ENCODE peak calls at places on chromosomes 6 and 20, in six cellular contexts. U is IMR-90, H is neuronal stem cell, P is mesenchymal stem cell, M is H1, T is H9. I is an unnamed sample.

GRCh38 chr6:96940322-96940721 is 15.8 kb downstream of the KLHL32 start:
- DNase-seq in H (no peak), U (no peak), M (no peak), P (no peak), T (no peak), I (no peak)

GRCh38 chr6:90197854-90198496 is 98.7 kb downstream of the BACH2 start:
- DNase-seq in U (peak; percentile 85), T (no peak), P (peak; percentile 67), H (no peak), M (no peak), I (peak; percentile 70)

GRCh38 chr6:17101422-17102257 is at the start of gene STMND1:
- DNase-seq in P (peak; percentile 36), H (peak; percentile 21), U (peak; percentile 27), M (peak; percentile 64), T (peak; percentile 66), I (peak; percentile 24)

GRCh38 chr6:101741474-101742171 is 348.1 kb downstream of the GRIK2 start:
- DNase-seq in P (no peak), M (no peak), T (no peak), U (no peak), H (no peak), I (no peak)

GRCh38 chr6:53906842-53907241 is 112.0 kb downstream of the LRRC1 start:
- DNase-seq in U (peak; percentile 39), H (no peak), P (peak; percentile 38), M (no peak), T (no peak), I (no peak)

GRCh38 chr20:15703171-15703911 is 869.9 kb downstream of the KIF16B start:
- DNase-seq in U (peak; percentile 87), P (no peak), M (no peak), H (no peak), T (no peak), I (no peak)

GRCh38 chr6:17872908-17873307 is 114.5 kb downstream of the KIF13A start:
- DNase-seq in P (no peak), H (no peak), T (no peak), M (no peak), U (no peak), I (no peak)

GRCh38 chr20:30922129-30922528 is 335.3 kb upstream of the DEFB115 start:
- DNase-seq in M (no peak), P (no peak), H (no peak), U (no peak), T (no peak), I (no peak)

GRCh38 chr6:20604159-20604558 is 69.9 kb downstream of the CDKAL1 start:
- DNase-seq in T (no peak), M (no peak), P (no peak), U (no peak), H (no peak), I (no peak)

GRCh38 chr20:57264908-57265648 is 1.4 kb downstream of the BMP7 start:
- DNase-seq in U (no peak), H (no peak), M (peak; percentile 82), P (no peak), T (peak; percentile 56), I (no peak)

GRCh38 chr6:63923139-63923739 is 287.6 kb downstream of the PHF3 start:
- DNase-seq in H (no peak), P (peak; percentile 49), M (no peak), T (no peak), U (peak; percentile 51), I (no peak)

GRCh38 chr20:17747431-17747846 is 47.7 kb downstream of the BANF2 start:
- DNase-seq in P (peak; percentile 90), M (no peak), H (no peak), T (no peak), U (peak; percentile 94), I (peak; percentile 20)

GRCh38 chr20:45346291-45346718 is 1.9 kb downstream of the SDC4 start:
- DNase-seq in P (no peak), T (no peak), U (no peak), H (no peak), M (no peak), I (peak; percentile 49)

GRCh38 chr6:148518371-148519156 is 175.9 kb downstream of the SASH1 start:
- DNase-seq in U (no peak), T (no peak), M (no peak), H (no peak), P (no peak), I (no peak)

GRCh38 chr6:118223316-118223715 is 316.3 kb downstream of the SLC35F1 start:
- DNase-seq in P (no peak), H (no peak), M (no peak), T (no peak), U (no peak), I (no peak)

GRCh38 chr6:112016335-112016734 is 37.6 kb upstream of the CCN6 start:
- DNase-seq in P (no peak), U (peak; percentile 40), M (no peak), T (no peak), H (no peak), I (no peak)

GRCh38 chr6:134177753-134178229 is 125.4 kb upstream of the SLC2A12 start:
- DNase-seq in P (peak; percentile 72), M (no peak), U (peak; percentile 69), T (no peak), H (no peak), I (no peak)
- H3K14ac ChIP-seq in P (no peak overlapping the region), M (no peak overlapping the region), U (peak overlapping the region; percentile 97), T (no peak overlapping the region), H (no peak overlapping the region), I (no peak overlapping the region)

GRCh38 chr6:128117916-128118315 is 217.1 kb upstream of the THEMIS start:
- DNase-seq in T (no peak), P (peak; percentile 10), U (no peak), H (no peak), M (no peak), I (no peak)

GRCh38 chr6:128118401-128118800 is 217.5 kb upstream of the THEMIS start:
- DNase-seq in T (no peak), P (peak; percentile 65), M (no peak), H (no peak), U (peak; percentile 60), I (no peak)

GRCh38 chr6:128114164-128114563 is 213.3 kb upstream of the THEMIS start:
- DNase-seq in H (no peak), M (no peak), T (no peak), U (no peak), P (no peak), I (peak; percentile 40)

GRCh38 chr6:128111096-128111495 is 210.2 kb upstream of the THEMIS start:
- DNase-seq in H (no peak), U (peak; percentile 5), M (no peak), T (no peak), P (no peak), I (no peak)

GRCh38 chr6:128112494-128112893 is 211.6 kb upstream of the THEMIS start:
- DNase-seq in P (peak; percentile 59), U (peak; percentile 10), T (no peak), M (no peak), H (no peak), I (no peak)
- H3K9ac ChIP-seq in P (peak overlapping the region; percentile 64), U (no peak overlapping the region), T (no peak overlapping the region), M (no peak overlapping the region), H (no peak overlapping the region), I (no peak overlapping the region)

GRCh38 chr20:58889334-58890072 is 37.0 kb downstream of the GNAS start:
- DNase-seq in U (no peak), P (no peak), M (no peak), H (no peak), T (no peak), I (no peak)

GRCh38 chr20:58890073-58890453 is 37.5 kb downstream of the GNAS start:
- DNase-seq in M (peak; percentile 52), T (no peak), H (no peak), U (no peak), P (no peak), I (peak; percentile 18)

GRCh38 chr20:58890454-58891075 is 38.0 kb downstream of the GNAS start:
- DNase-seq in T (no peak), U (peak; percentile 77), M (peak; percentile 76), H (no peak), P (peak; percentile 92), I (peak; percentile 79)

GRCh38 chr20:58888103-58888502 is 35.6 kb downstream of the GNAS start:
- DNase-seq in U (no peak), T (no peak), H (no peak), M (no peak), P (no peak), I (no peak)

DNA sequence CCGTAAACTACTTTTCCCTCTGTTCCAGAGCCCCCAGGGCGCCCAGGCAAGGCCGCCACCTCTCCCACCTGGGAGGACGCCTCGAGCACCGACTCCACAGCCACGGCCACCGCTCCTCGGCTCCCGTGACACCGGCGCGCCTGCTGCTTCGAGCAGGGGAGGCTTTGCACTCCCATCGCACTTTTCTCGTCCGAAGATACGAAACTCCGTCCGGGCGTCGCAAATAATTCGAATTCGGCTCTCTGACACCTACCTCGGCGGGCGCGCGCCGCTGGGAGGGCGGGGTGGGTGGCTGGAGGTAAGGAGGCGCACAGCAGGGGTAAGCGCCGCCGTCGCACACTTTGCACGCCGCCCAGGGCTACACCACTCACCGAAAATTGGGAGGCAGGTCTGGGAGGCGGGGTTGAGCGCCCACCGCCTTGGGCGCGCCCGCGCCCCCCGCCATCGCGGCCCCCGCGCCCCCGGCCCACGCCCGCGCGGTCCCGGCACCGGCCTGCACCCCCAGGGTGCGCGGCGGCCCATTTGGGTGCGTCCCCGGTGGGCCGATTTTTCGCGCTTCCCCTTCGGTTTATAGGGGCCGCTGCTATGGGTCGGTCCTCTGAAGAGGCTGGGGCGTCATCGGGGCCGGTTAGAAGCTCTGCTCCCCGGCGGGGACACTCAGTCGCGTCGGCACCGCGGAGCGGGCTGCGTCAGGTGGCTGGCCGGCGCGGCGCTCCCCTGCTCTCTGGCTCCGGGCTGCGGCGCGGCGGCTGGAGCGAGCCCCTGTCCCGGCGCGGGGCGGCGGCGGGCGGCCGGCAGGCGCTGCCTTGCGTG is 36.2 kb downstream of the GNAS start:
- DNase-seq in T (peak; percentile 90), H (peak; percentile 74), P (peak; percentile 83), M (peak; percentile 84), U (peak; percentile 72), I (peak; percentile 89)
- H2BK120ac ChIP-seq in T (no peak overlapping the region), H (no peak overlapping the region), P (peak overlapping the region; percentile 89), M (no peak overlapping the region), U (no peak overlapping the region), I (peak overlapping the region; percentile 41)

GRCh38 chr20:14599613-14600012 is 262.2 kb upstream of the FLRT3 start:
- DNase-seq in M (no peak), P (no peak), U (no peak), T (no peak), H (no peak), I (no peak)
- H3K14ac ChIP-seq in M (no peak overlapping the region), P (no peak overlapping the region), U (no peak overlapping the region), T (no peak overlapping the region), H (no peak overlapping the region), I (no peak overlapping the region)

DNA sequence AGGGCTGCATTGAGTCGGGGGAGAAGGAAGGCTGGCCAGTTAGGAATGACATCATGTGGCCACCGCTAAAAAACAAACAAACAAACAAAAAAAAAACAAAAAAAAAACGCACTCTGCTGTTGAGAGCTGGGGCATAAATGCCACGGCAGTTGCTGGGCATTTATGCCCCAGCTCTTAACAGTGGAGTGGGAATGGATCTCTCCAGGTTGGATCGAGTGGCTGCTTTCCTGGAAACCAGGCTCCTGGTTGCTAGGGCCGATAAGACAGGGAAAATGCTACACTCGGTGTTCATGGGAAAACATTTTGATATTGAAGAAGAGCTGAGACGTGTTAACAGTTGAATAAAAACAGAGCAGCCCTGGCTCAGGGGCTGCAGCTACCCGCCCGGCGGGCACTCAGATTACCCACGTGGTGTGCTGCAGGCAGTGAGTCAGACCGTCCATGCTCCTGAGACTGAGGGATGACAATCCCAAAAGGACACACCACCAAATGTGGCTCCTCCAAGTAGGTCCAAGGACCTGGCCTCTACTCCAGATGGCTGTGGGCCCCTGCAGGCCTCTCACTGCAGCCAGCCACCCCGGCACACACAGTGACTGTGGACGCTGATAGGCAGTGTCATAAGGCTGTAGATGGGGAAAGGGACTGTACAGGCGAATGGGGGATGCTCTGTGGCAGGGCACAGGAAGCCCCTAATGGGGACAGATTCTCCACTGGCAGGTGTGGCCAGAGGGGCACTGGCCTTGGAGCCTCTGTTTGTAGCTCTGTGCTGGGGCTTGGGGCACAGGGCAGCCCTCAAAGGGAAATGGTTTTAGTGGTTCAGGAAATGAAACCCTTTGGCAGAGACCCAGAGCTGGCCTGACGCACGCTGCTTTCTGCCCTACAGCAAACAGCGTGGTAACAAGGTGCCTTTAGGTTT is 237.7 kb downstream of the LY86 start:
- DNase-seq in T (no peak), U (no peak), M (no peak), H (no peak), P (no peak), I (no peak)
- H3K9ac ChIP-seq in T (no peak overlapping the region), U (no peak overlapping the region), M (no peak overlapping the region), H (no peak overlapping the region), P (no peak overlapping the region), I (no peak overlapping the region)